ENCODE peak calls at places on chromosomes 12 and 14, in six cellular contexts. R is right atrium auricular region, J is esophagus squamous epithelium, Q is stomach, D is DND-41, I is right cardiac atrium. Y is an unnamed sample.

GRCh38 chr12:57149309-57149900 is 2.0 kb upstream of the LRP1-AS start:
- DNase-seq in R (peak; percentile 88), J (no peak), I (peak; percentile 86), Q (no peak), D (no peak), Y (no peak)

GRCh38 chr14:42884100-42884499 is 1277.4 kb downstream of the LRFN5 start:
- DNase-seq in I (no peak), D (no peak), Q (no peak), J (no peak), R (no peak), Y (peak; percentile 69)

GRCh38 chr14:101462726-101463565 is 98.3 kb upstream of the DIO3 start:
- DNase-seq in Q (peak; percentile 18), I (no peak), R (peak; percentile 49), J (no peak), D (no peak), Y (no peak)

GRCh38 chr14:24275524-24276139 is 4.2 kb upstream of the RABGGTA start:
- DNase-seq in J (no peak), R (no peak), I (no peak), D (no peak), Q (no peak), Y (no peak)

GRCh38 chr12:33560653-33561208 is 121.1 kb upstream of the SYT10 start:
- DNase-seq in J (no peak), Q (no peak), R (no peak), I (no peak), D (no peak), Y (no peak)

GRCh38 chr14:102215071-102215470 is 75.4 kb downstream of the WDR20 start:
- DNase-seq in J (no peak), D (no peak), R (no peak), I (no peak), Q (no peak), Y (no peak)

GRCh38 chr12:72547593-72547992 is 275.4 kb downstream of the TRHDE start:
- DNase-seq in R (no peak), I (no peak), D (no peak), Q (no peak), J (no peak), Y (peak; percentile 29)

GRCh38 chr12:57765003-57765697 is 1.7 kb downstream of the CYP27B1 start:
- DNase-seq in Q (peak; percentile 45), R (no peak), J (no peak), I (no peak), D (no peak), Y (no peak)

GRCh38 chr14:64838656-64839055 is 41.1 kb downstream of the SPTB start:
- DNase-seq in D (no peak), R (no peak), J (no peak), I (no peak), Q (no peak), Y (peak; percentile 81)

GRCh38 chr14:104976198-104977007 is 1.8 kb downstream of the AHNAK2 start:
- DNase-seq in Q (peak; percentile 91), I (peak; percentile 84), D (peak; percentile 79), R (peak; percentile 86), J (no peak), Y (no peak)

GRCh38 chr14:66105819-66106218 is 380.4 kb upstream of the CCDC196 start:
- DNase-seq in I (no peak), R (no peak), Q (no peak), J (no peak), D (no peak), Y (peak; percentile 70)

GRCh38 chr12:54217774-54218221 is 29.0 kb upstream of the SMUG1 start:
- DNase-seq in R (no peak), J (no peak), D (no peak), Q (peak; percentile 32), I (peak; percentile 36), Y (peak; percentile 52)

GRCh38 chr14:92690171-92691011 is 58.0 kb downstream of the LGMN start:
- DNase-seq in J (no peak), I (no peak), D (no peak), Q (peak; percentile 68), R (no peak), Y (peak; percentile 48)

GRCh38 chr12:121579190-121579791 is 1.5 kb downstream of the KDM2B start:
- DNase-seq in Q (peak; percentile 41), R (no peak), D (peak; percentile 70), I (no peak), J (no peak), Y (no peak)

GRCh38 chr12:111108726-111109125 is 188.3 kb upstream of the MYL2 start:
- DNase-seq in R (no peak), Q (no peak), J (no peak), D (no peak), I (no peak), Y (no peak)

GRCh38 chr12:542290-543113 is 82.8 kb downstream of the B4GALNT3 start:
- DNase-seq in R (no peak), D (no peak), I (no peak), Q (no peak), J (no peak), Y (no peak)

GRCh38 chr12:40032433-40033259 is 73.2 kb downstream of the SLC2A13 start:
- DNase-seq in D (no peak), R (no peak), Q (no peak), J (no peak), I (no peak), Y (no peak)

GRCh38 chr14:85280074-85280473 is 249.9 kb upstream of the FLRT2 start:
- DNase-seq in I (no peak), J (no peak), R (no peak), D (no peak), Q (no peak), Y (peak; percentile 15)

GRCh38 chr14:64190974-64191502 is 103.1 kb downstream of the ESR2 start:
- DNase-seq in I (no peak), R (no peak), Q (no peak), D (no peak), J (no peak), Y (no peak)

GRCh38 chr12:22238211-22238610 is 96.3 kb downstream of the ST8SIA1 start:
- DNase-seq in D (no peak), J (no peak), Q (no peak), R (no peak), I (no peak), Y (no peak)

GRCh38 chr14:38342803-38343202 is 86.9 kb upstream of the CLEC14A start:
- DNase-seq in D (no peak), R (no peak), Q (no peak), J (no peak), I (no peak), Y (no peak)

GRCh38 chr12:75863475-75863874 is 168.1 kb downstream of the PHLDA1 start:
- DNase-seq in Q (no peak), R (no peak), J (no peak), I (no peak), D (no peak), Y (no peak)

GRCh38 chr14:35438910-35439713 is 34.6 kb upstream of the NFKBIA start:
- DNase-seq in J (no peak), I (no peak), Q (no peak), D (no peak), R (no peak), Y (no peak)

GRCh38 chr12:113259499-113259953 is 38.3 kb downstream of the TPCN1 start:
- DNase-seq in R (peak; percentile 81), J (no peak), D (no peak), I (peak; percentile 79), Q (peak; percentile 44), Y (no peak)
- H3K4me1 ChIP-seq in R (no peaks in the 10 kb centered on the region), J (peaks cover 9% of the 10 kb centered on the region), D (peaks cover 57% of the 10 kb centered on the region), I (peaks cover 15% of the 10 kb centered on the region), Q (peaks cover 28% of the 10 kb centered on the region), Y (no peaks in the 10 kb centered on the region)

GRCh38 chr14:56899829-56900228 is 89.5 kb upstream of the OTX2 start:
- DNase-seq in R (no peak), J (no peak), Q (no peak), I (no peak), D (no peak), Y (no peak)

GRCh38 chr14:56903304-56904021 is 93.2 kb upstream of the OTX2 start:
- DNase-seq in I (no peak), D (no peak), J (no peak), R (no peak), Q (no peak), Y (no peak)

GRCh38 chr14:56905282-56905681 is 95.0 kb upstream of the OTX2 start:
- DNase-seq in J (no peak), R (no peak), D (no peak), Q (no peak), I (no peak), Y (no peak)

DNA sequence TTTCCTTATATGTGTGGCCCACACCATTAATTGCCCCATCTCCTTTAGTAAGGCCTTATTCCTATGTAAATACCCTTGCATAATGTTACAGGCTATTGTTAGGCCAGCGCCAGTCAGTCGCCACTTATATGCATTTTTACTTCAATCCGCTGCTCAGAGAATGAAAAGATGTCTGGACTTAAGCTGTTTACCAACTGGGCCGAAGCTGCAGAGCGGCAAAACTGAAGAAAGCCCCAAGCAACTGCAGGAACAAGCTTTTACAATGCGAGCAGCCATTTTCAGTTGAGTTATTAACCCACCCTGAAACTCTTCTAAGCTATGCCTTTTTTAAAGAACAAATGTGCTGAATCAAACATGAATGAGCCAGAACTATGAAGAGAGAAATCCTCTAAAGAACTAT is 92.1 kb upstream of the OTX2 start:
- DNase-seq in I (no peak), J (no peak), Q (no peak), R (no peak), D (no peak), Y (no peak)
- H3K4me1 ChIP-seq in I (no peaks in the 10 kb centered on the region), J (no peaks in the 10 kb centered on the region), Q (no peaks in the 10 kb centered on the region), R (no peaks in the 10 kb centered on the region), D (no peaks in the 10 kb centered on the region), Y (no peaks in the 10 kb centered on the region)

DNA sequence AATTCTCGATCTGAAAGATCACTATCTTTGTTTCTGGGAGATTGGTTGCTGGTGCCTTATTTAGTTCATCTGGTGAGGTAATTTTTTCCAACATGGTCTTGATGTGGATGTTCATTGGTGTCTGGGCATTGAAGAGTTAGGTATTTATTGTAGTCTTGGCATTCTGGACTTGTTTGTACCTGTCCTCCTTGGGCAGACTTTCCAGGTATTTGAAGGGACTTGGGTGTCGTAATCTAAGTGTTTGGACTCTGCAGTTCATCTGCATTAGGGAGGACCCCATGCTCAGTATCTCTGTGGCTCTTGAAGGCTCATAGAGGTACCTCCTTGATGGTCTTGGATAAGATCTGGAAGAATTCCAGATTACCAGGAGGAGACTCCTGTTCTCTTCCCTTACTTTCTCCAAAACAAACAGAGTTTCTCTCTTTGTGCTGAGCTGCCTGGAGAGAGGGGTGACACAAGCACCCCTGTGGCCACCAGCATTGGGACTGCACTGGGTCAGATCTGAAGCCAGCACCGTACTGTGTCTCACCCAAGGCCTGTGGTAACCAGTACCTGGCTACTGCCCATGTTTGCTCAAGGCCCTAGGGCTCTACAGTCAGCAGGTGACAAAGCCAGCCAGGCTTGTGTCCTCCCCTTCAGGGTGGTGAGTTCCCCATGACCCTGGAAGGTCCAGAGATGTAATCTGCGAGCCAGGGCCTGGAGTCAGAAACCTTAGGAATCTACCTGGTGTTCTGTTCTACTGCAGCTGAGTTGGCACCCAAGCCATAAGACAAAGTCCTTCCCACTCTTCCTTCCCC is 5.3 kb downstream of the A2ML1 start:
- DNase-seq in Q (no peak), J (no peak), I (no peak), R (no peak), D (no peak), Y (peak; percentile 87)
- H3K4me1 ChIP-seq in Q (no peaks in the 10 kb centered on the region), J (peaks cover 26% of the 10 kb centered on the region), I (no peaks in the 10 kb centered on the region), R (no peaks in the 10 kb centered on the region), D (no peaks in the 10 kb centered on the region), Y (peaks cover 39% of the 10 kb centered on the region)

DNA sequence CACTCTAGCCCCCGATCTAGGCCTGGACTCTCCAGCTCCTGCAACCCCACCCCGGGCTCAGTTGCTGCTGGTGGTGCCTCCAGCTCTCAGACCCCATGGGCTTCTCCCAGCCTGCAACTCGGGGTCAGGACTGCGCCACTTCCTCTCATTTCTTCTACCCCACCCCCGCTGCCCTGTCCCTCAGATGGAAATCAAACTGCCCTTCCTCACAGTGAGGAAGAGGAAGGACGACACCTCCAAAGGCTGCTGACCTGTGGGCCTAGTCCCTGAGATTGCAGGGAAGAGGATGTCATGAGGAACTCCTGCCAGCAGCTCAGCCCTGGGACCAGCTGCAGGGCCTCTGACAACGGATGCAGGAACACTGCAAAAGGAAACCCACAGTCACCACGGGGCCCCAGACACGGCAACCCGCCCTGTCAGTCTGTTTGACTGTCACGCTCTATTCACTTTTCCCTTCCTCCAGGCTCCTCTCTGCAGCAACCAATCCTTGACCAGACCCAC is 29.3 kb upstream of the PNMA1 start:
- DNase-seq in I (peak; percentile 61), Q (no peak), R (no peak), D (peak; percentile 86), J (no peak), Y (no peak)
- H3K4me1 ChIP-seq in I (peaks cover 70% of the 10 kb centered on the region), Q (peaks cover 95% of the 10 kb centered on the region), R (no peaks in the 10 kb centered on the region), D (peaks cover 71% of the 10 kb centered on the region), J (peaks cover 93% of the 10 kb centered on the region), Y (peaks cover 71% of the 10 kb centered on the region)

Y was measured in foreskin keratinocyte.